ENCODE peak calls at places on chromosomes 13 and 19, in seven cellular contexts. N, M, D, W, G, U and O are unnamed samples. For H3K36me3, the result is how much of the 10 kb centered on the place peaks cover.

GRCh38 chr13:49587311-49587847 is 2.0 kb upstream of the RCBTB1 start:
- DNase-seq in N (no peak), M (no peak), D (no peak), W (no peak), G (no peak), U (no peak), O (peak)

GRCh38 chr13:102774596-102775375 is 1.2 kb upstream of the TEX30 start:
- DNase-seq in N (no peak), M (no peak), D (no peak), W (no peak), G (no peak), U (no peak), O (peak)

GRCh38 chr19:44794610-44795009 is 14.3 kb upstream of the BCAM start:
- DNase-seq in N (no peak), M (no peak), D (no peak), W (no peak), G (no peak), U (no peak), O (peak)

GRCh38 chr13:99356216-99357089 is 49.3 kb upstream of the GPR183 start:
- DNase-seq in N (peak), M (no peak), D (no peak), W (no peak), G (no peak), U (no peak), O (no peak)

GRCh38 chr13:75016225-75016624 is 465.7 kb downstream of the TBC1D4 start:
- DNase-seq in N (no peak), M (no peak), D (no peak), W (no peak), G (no peak), U (no peak), O (no peak)

GRCh38 chr13:30739646-30740642 is 4.6 kb downstream of the ALOX5AP start:
- DNase-seq in N (no peak), M (no peak), D (no peak), W (no peak), G (peak), U (no peak), O (peak)

GRCh38 chr19:35882074-35882832 is 13.9 kb downstream of the APLP1 start:
- DNase-seq in N (no peak), M (peak), D (no peak), W (no peak), G (no peak), U (peak), O (peak)

GRCh38 chr13:37621811-37622361 is 23.3 kb upstream of the POSTN start:
- DNase-seq in N (no peak), M (no peak), D (no peak), W (no peak), G (no peak), U (no peak), O (no peak)

GRCh38 chr19:588758-589692 is 656 bp upstream of the HCN2 start:
- DNase-seq in N (no peak), M (peak), D (no peak), W (no peak), G (no peak), U (peak), O (no peak)

GRCh38 chr19:41373993-41374392 is 2.3 kb upstream of the TMEM91 start:
- DNase-seq in N (peak), M (no peak), D (no peak), W (peak), G (no peak), U (peak), O (peak)

GRCh38 chr19:40689339-40690049 is 957 bp downstream of the NUMBL start:
- DNase-seq in N (peak), M (peak), D (no peak), W (no peak), G (no peak), U (peak), O (peak)

GRCh38 chr13:110226051-110226562 is 80.8 kb downstream of the COL4A1 start:
- DNase-seq in N (no peak), M (no peak), D (no peak), W (no peak), G (no peak), U (no peak), O (no peak)

GRCh38 chr19:36041831-36042230 is 9.2 kb upstream of the CLIP3 start:
- DNase-seq in N (no peak), M (peak), D (no peak), W (no peak), G (no peak), U (no peak), O (no peak)

GRCh38 chr19:2288743-2289713 is 7.1 kb upstream of the PEAK3 start:
- DNase-seq in N (no peak), M (peak), D (no peak), W (no peak), G (no peak), U (no peak), O (peak)

GRCh38 chr19:2290441-2291184 is 8.6 kb upstream of the PEAK3 start:
- DNase-seq in N (no peak), M (peak), D (no peak), W (no peak), G (no peak), U (no peak), O (peak)

GRCh38 chr19:2288010-2288742 is 6.2 kb upstream of the PEAK3 start:
- DNase-seq in N (no peak), M (no peak), D (no peak), W (no peak), G (no peak), U (no peak), O (peak)

GRCh38 chr19:2289714-2290435 is 7.9 kb upstream of the PEAK3 start:
- DNase-seq in N (no peak), M (peak), D (no peak), W (no peak), G (peak), U (no peak), O (peak)

DNA sequence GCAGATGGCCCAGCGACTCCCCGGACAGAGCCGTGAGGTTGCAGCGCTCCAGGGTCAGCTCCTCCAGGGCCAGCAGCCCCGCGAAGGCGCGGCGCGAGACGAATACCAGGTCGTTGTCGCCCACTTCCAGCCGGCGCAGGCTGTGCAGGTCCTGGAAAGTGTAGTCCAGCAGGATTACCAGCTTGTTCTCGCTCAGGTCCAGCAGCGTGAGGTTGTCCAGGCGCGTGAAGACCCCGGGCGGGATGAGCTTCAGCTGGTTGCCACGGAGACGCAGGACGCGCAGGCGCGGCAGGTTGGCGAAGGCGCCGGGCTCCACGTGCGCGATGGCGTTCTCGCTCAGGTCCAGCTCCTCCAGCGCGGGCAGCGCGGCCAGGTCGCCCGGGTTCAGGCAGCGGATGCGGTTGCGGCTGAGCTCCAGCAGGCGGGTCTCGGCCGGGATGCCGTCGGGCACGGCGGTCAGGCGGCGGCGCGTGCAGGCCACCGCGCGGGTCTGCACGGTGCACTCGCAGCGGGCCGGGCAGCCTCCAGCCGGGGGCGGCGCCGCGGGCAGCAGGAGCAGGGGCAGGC is 9.3 kb upstream of the PEAK3 start:
- DNase-seq in N (no peak), M (peak), D (peak), W (no peak), G (no peak), U (peak), O (peak)
- H3K4me3 ChIP-seq in N (peak), M (peak), D (peak), W (peak), G (peak), U (peak), O (no peak)

GRCh38 chr13:40994581-40995230 is 24.4 kb downstream of the ELF1 start:
- DNase-seq in N (no peak), M (no peak), D (no peak), W (no peak), G (no peak), U (no peak), O (no peak)

GRCh38 chr13:40995997-40996396 is 23.1 kb downstream of the ELF1 start:
- DNase-seq in N (no peak), M (no peak), D (no peak), W (no peak), G (no peak), U (no peak), O (no peak)

GRCh38 chr13:40993987-40994386 is 25.1 kb downstream of the ELF1 start:
- DNase-seq in N (no peak), M (peak), D (no peak), W (no peak), G (no peak), U (no peak), O (peak)

GRCh38 chr13:40992678-40993077 is 26.4 kb downstream of the ELF1 start:
- DNase-seq in N (no peak), M (no peak), D (no peak), W (no peak), G (no peak), U (no peak), O (peak)

DNA sequence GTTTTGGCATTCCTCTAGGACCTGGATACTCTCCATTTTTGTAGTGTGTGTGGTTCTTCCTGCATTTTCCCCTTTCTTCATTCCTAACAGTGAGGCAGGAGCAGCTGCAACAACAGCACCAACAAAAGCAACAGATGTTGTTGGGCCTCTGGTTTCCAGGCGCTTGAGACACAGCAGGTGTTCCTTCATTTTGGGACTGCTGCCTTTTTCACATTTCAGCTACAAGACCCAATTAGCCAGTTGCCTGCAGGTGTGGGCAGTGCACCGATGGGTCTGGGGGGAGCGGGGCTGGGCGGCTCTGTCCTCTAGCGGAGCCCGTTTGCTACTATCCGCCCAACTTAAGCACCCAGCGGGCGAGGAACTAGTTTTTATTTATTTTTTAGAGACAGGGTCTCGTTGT is 26.0 kb downstream of the ELF1 start:
- DNase-seq in N (no peak), M (peak), D (no peak), W (no peak), G (no peak), U (no peak), O (no peak)
- H3K36me3 ChIP-seq in N (under half), M (under half), D (under half), W (under half), G (under half), U (under half), O (under half)

DNA sequence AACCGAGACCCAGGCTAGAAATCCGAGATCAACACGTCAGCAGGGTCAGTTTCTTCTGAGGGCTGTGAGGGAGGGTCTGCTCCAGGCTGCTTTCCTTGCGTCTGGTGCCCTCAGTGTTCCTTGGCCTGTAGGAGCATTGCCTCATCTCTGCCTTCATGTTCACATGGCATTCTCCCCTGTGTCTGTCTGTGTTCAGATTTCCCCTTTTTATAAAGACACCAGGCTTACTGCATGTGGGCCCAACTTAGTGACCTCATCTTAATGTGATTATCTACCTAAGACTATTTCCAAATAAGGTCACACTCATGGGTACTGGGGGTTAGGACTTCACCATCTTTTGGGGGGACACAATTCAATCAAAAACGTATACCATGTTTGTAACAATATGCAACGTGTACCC is 57.2 kb upstream of the C1QTNF9 start:
- DNase-seq in N (no peak), M (no peak), D (no peak), W (no peak), G (no peak), U (no peak), O (no peak)
- H3K4me3 ChIP-seq in N (peak), M (no peak), D (no peak), W (no peak), G (peak), U (no peak), O (no peak)

GRCh38 chr13:82701021-82701420 is 1181.3 kb downstream of the SLITRK1 start:
- DNase-seq in N (no peak), M (no peak), D (no peak), W (no peak), G (no peak), U (no peak), O (no peak)
- H3K36me3 ChIP-seq in N (under half), M (under half), D (under half), W (under half), G (under half), U (under half), O (under half)

DNA sequence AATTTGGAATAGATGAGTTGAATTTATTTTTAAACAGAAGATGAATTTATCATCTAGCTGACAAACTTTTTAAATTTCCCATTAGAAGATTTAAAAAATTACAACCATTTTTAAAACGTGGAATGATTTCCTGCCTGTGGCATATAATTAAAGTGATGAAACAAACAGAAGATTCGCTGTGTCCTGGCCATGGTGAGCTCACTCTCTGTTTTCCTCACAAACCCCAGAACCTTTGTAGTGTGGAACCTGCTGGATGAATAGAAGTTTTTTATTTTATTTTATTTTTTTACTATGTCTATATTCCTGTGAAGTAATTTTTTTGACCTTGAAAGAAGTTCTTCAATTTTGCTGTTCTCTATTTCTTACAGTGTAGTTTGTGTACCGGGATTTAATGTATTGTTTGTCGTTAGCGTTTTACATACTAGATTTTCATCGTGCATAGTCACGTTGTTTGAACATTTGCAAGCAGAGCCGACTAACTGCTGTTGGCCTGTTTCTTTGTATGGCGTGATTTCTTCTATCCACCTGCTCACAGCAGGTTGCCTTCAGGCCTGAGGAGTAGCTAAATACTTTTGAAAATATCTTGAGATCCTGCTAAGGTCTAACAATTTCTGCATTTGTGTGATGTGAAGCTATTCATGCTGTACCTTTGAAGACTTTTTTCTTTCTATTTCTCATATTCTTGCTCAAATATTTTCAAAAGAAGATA is 149.2 kb downstream of the GGACT start:
- DNase-seq in N (no peak), M (peak), D (peak), W (no peak), G (no peak), U (no peak), O (no peak)
- H3K4me3 ChIP-seq in N (no peak), M (no peak), D (no peak), W (no peak), G (no peak), U (no peak), O (no peak)

GRCh38 chr19:16871870-16872269 is 16.9 kb upstream of the F2RL3 start:
- DNase-seq in N (no peak), M (no peak), D (no peak), W (no peak), G (no peak), U (no peak), O (peak)
- H3K36me3 ChIP-seq in N (half or more), M (under half), D (half or more), W (under half), G (under half), U (half or more), O (under half)

DNA sequence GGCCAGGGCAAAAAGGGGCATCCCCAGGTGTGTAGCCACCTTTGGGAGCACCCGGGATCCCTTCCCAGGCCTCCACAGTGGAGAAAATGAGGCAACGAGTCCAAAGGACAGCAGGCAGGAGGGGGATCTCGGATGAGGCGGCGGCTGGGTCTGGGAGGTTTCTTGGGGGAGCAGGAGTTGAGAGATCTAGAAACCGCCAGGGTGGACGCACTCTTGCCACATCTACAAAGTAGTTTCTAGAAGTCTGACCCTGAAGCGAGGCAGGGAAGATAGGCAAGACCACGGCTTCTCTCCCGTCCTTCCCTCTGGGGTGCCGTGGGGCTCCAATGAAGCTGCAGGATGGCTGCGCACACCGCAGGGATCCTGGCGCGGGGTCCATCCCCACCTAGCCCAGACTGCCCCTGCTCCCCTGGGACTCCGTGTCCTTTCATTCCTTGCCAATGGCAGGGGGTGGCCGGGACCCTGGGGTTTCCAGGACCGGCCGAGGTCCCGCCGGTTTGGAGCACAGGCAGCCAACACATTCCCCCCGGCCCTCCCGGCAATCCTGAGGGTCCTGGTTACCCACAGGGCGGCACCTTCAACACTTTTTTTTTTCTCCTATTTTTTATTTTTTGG is 21.5 kb upstream of the ZBTB7A start:
- DNase-seq in N (no peak), M (no peak), D (no peak), W (no peak), G (no peak), U (no peak), O (peak)
- H3K4me3 ChIP-seq in N (no peak), M (no peak), D (peak), W (no peak), G (peak), U (no peak), O (no peak)

GRCh38 chr19:14694867-14695266 is 5.0 kb downstream of the ZNF333 start:
- DNase-seq in N (no peak), M (no peak), D (no peak), W (no peak), G (no peak), U (no peak), O (no peak)
- H3K36me3 ChIP-seq in N (half or more), M (under half), D (half or more), W (under half), G (under half), U (under half), O (under half)

GRCh38 chr13:97226788-97227627 is 4.9 kb downstream of the MBNL2 start:
- DNase-seq in N (no peak), M (no peak), D (no peak), W (no peak), G (peak), U (no peak), O (no peak)

GRCh38 chr13:97224544-97225324 is 2.6 kb downstream of the MBNL2 start:
- DNase-seq in N (no peak), M (no peak), D (no peak), W (no peak), G (no peak), U (no peak), O (no peak)

GRCh38 chr13:97226013-97226412 is 3.9 kb downstream of the MBNL2 start:
- DNase-seq in N (no peak), M (no peak), D (no peak), W (no peak), G (no peak), U (no peak), O (no peak)

GRCh38 chr13:97223711-97224461 is 1.8 kb downstream of the MBNL2 start:
- DNase-seq in N (peak), M (peak), D (peak), W (no peak), G (no peak), U (peak), O (peak)

DNA sequence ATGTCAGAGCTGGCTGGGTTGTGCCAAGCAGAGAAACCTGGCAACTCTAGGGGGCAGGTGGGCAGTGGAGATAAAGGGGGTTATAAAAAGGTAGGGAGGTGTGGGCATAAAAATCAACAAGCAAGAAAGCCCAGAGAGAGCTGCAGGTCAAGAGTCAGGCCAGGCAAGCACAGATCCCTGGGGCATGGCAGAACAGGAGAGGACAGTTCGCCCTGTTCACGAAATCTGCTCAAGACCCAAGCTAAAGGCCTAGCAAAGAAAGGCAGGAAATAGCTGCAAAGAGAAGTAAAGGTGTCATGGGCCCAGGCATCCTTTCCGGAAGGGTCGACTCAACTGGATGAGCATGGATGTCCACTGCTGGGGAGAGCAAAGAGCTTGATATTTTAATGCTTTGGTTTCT is 3.4 kb downstream of the MBNL2 start:
- DNase-seq in N (no peak), M (no peak), D (no peak), W (no peak), G (no peak), U (no peak), O (no peak)
- H3K4me3 ChIP-seq in N (peak), M (no peak), D (no peak), W (peak), G (peak), U (no peak), O (peak)

GRCh38 chr19:38289955-38290354 is 14.1 kb upstream of the C19orf33 start:
- DNase-seq in N (no peak), M (no peak), D (no peak), W (no peak), G (no peak), U (no peak), O (no peak)

GRCh38 chr19:38294090-38294489 is 10.0 kb upstream of the C19orf33 start:
- DNase-seq in N (no peak), M (no peak), D (no peak), W (no peak), G (no peak), U (no peak), O (no peak)

GRCh38 chr19:38293281-38293680 is 10.8 kb upstream of the C19orf33 start:
- DNase-seq in N (no peak), M (peak), D (no peak), W (no peak), G (no peak), U (peak), O (no peak)

GRCh38 chr19:38290631-38291147 is 13.4 kb upstream of the C19orf33 start:
- DNase-seq in N (no peak), M (no peak), D (no peak), W (no peak), G (no peak), U (no peak), O (peak)

GRCh38 chr19:38291855-38292254 is 12.2 kb upstream of the C19orf33 start:
- DNase-seq in N (no peak), M (peak), D (no peak), W (no peak), G (no peak), U (peak), O (no peak)
- H3K36me3 ChIP-seq in N (under half), M (under half), D (under half), W (under half), G (under half), U (under half), O (under half)